ENCODE peak calls at places on chromosomes 3 and 15, in four cellular contexts. W is fibroblast of mammary gland, B is thyroid gland, J is adrenal gland. U is an unnamed sample.

GRCh38 chr3:34260991-34261365 is 462.5 kb downstream of the PDCD6IP start:
- DNase-seq in W (no peak), B (no peak), J (no peak), U (no peak)

GRCh38 chr3:76040946-76041345 is 255.6 kb upstream of the ZNF717 start:
- DNase-seq in W (no peak), B (no peak), J (no peak), U (no peak)

GRCh38 chr3:62845996-62846395 is 29.2 kb downstream of the CADPS start:
- DNase-seq in W (no peak), B (no peak), J (no peak), U (no peak)

GRCh38 chr15:55358471-55358870 is 39.4 kb downstream of the PIGB start:
- DNase-seq in W (no peak), B (no peak), J (no peak), U (no peak)

GRCh38 chr15:71562251-71562650 is 248.1 kb upstream of the NR2E3 start:
- DNase-seq in W (no peak), B (no peak), J (no peak), U (no peak)

GRCh38 chr3:127764301-127764700 is 58.0 kb downstream of the MGLL start:
- DNase-seq in W (no peak), B (no peak), J (no peak), U (no peak)

GRCh38 chr15:33393552-33393951 is 82.8 kb downstream of the RYR3 start:
- DNase-seq in W (no peak), B (no peak), J (no peak), U (no peak)

GRCh38 chr3:69439683-69440270 is 53.9 kb upstream of the FRMD4B start:
- DNase-seq in W (peak; percentile 48), B (no peak), J (no peak), U (no peak)

GRCh38 chr3:142509079-142509478 is 61.2 kb upstream of the XRN1 start:
- DNase-seq in W (no peak), B (no peak), J (no peak), U (no peak)

GRCh38 chr15:70636540-70637165 is 126.7 kb downstream of the UACA start:
- DNase-seq in W (peak; percentile 24), B (no peak), J (no peak), U (no peak)

GRCh38 chr15:60583946-60584345 is 105.0 kb upstream of the ICE2 start:
- DNase-seq in W (no peak), B (no peak), J (no peak), U (no peak)

GRCh38 chr15:43876872-43877271 is 50.1 kb downstream of the WDR76 start:
- DNase-seq in W (no peak), B (no peak), J (no peak), U (no peak)

GRCh38 chr3:14451844-14452533 is 49.6 kb downstream of the SLC6A6 start:
- DNase-seq in W (peak; percentile 99), B (peak; percentile 83), J (peak; percentile 95), U (no peak)

GRCh38 chr3:128353991-128354687 is 112.6 kb downstream of the DNAJB8 start:
- DNase-seq in W (no peak), B (peak; percentile 36), J (no peak), U (no peak)

GRCh38 chr3:10198761-10199688 is 34.3 kb downstream of the IRAK2 start:
- DNase-seq in W (peak; percentile 69), B (peak; percentile 32), J (no peak), U (no peak)

GRCh38 chr3:150130404-150131100 is 159.9 kb upstream of the PFN2 start:
- DNase-seq in W (no peak), B (no peak), J (no peak), U (no peak)

GRCh38 chr3:101340591-101340990 is 20.2 kb upstream of the IMPG2 start:
- DNase-seq in W (peak; percentile 27), B (no peak), J (no peak), U (no peak)

GRCh38 chr3:50587373-50587772 is 18.1 kb downstream of the HEMK1 start:
- DNase-seq in W (peak; percentile 61), B (no peak), J (no peak), U (no peak)

GRCh38 chr15:50166216-50166615 is 15.8 kb upstream of the SLC27A2 start:
- DNase-seq in W (peak; percentile 56), B (no peak), J (no peak), U (no peak)

GRCh38 chr15:60757831-60758570 is 279.1 kb upstream of the ICE2 start:
- DNase-seq in W (peak; percentile 55), B (peak; percentile 94), J (peak; percentile 75), U (no peak)

GRCh38 chr3:94694001-94694400 is 631.1 kb downstream of the NSUN3 start:
- DNase-seq in W (no peak), B (no peak), J (no peak), U (no peak)

GRCh38 chr15:33865416-33865815 is 102.9 kb upstream of the CHRM5 start:
- DNase-seq in W (peak; percentile 24), B (no peak), J (no peak), U (no peak)

GRCh38 chr3:128993461-128994172 is at the start of gene CFAP92:
- DNase-seq in W (peak; percentile 48), B (peak; percentile 89), J (peak; percentile 88), U (peak; percentile 88)

GRCh38 chr15:57477736-57478522 is 101.6 kb downstream of the CGNL1 start:
- DNase-seq in W (no peak), B (no peak), J (no peak), U (no peak)
- TF ChIP-seq CTCF in W (no peak), B (no peak), J (no peak), U (no peak)

DNA sequence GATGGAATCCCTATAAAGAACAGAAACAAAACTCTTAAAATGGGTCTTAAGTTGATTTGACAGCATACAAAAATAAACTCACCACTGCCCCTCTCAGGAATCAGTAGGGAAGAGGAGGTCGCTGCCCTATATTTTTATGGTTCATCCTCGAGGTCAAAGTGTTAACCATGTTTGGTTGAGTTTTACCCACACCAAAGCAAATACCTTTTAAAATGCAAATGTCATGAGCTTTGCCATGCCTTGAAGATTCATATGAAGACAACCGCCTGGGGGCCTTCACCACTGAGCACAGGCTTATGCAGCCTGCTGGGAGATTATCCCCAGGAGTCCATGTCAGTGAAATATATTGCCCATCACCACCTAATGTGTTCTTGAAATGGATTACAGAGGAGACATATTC is 66.1 kb downstream of the GLB1 start:
- DNase-seq in W (no peak), B (no peak), J (no peak), U (no peak)
- TF ChIP-seq CTCF in W (no peak), B (no peak), J (no peak), U (no peak)

DNA sequence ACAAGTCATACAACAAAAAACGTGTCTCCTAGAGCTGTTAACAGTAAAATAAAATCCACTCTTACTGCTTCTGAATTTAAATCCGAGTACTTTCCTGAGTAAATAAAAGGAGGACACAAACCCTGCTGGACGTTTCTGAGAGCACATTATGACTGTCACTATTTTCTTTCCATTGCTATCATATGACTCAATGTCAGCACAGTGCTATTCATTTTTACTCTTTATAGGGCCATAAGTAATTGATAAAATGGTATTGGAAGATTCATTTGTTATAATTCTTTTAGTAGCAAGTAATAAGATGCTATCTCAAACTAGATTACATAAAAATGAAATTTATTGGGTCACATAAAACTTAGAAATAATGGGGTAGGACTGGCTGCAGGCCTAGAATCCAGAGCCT is 68.6 kb downstream of the ALCAM start:
- DNase-seq in W (no peak), B (no peak), J (no peak), U (no peak)
- TF ChIP-seq CTCF in W (no peak), B (no peak), J (no peak), U (no peak)

DNA sequence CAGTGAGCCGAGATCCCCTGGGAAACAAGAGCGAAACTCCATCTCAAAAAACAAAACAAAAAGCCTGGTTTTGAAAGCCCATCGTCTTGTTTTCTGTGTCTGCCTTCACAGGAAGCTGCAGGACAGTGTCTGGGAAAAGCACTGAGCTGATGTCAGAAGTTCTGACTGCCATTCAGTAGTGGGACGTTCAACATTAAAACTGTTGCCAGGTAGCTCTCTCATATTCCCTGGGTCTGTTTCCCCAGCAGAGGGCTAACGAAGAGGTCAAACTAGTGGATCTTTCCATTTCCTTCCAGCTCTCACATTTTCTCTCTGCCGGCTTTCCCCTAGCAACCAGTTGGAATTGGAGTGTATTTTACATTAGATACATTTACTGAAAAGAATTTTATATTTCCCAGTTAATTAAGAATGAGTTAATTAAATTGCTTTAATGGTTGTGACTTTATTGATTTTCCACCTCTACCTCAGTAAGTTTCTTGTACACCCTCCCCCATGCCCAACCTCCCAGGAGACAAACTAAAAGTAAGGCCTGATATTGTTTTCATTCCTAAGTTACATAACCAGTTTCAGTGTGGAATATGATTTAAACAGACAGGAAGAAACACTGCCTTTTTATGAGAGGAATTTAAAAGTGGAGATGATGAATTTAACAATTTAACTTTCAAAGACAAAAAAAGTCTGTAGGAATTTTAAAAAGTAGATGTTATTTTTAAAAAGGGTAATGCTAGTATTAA is 29.9 kb downstream of the RCN2 start:
- DNase-seq in W (no peak), B (no peak), J (no peak), U (no peak)
- TF ChIP-seq CTCF in W (no peak), B (no peak), J (no peak), U (no peak)

DNA sequence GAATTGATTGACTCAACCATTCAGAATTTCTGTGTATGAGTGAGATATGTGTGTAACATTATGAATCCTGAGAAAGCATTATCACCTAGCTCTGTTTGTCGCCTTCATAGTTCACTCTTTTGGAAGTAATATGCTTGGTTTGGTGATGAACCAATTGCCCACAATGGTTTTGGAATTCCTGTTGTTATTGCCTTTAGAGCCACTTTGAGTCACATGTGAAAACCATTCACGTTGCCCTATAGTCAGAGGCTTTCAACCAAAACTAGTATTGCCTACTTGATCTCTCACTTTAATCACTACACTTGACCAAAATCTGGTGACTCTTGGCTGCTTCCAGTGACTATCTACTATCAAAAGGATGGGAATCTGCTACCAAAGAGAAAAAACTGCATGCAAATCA is 78.2 kb upstream of the FLNB start:
- DNase-seq in W (no peak), B (no peak), J (no peak), U (no peak)
- TF ChIP-seq CTCF in W (no peak), B (no peak), J (no peak), U (no peak)

DNA sequence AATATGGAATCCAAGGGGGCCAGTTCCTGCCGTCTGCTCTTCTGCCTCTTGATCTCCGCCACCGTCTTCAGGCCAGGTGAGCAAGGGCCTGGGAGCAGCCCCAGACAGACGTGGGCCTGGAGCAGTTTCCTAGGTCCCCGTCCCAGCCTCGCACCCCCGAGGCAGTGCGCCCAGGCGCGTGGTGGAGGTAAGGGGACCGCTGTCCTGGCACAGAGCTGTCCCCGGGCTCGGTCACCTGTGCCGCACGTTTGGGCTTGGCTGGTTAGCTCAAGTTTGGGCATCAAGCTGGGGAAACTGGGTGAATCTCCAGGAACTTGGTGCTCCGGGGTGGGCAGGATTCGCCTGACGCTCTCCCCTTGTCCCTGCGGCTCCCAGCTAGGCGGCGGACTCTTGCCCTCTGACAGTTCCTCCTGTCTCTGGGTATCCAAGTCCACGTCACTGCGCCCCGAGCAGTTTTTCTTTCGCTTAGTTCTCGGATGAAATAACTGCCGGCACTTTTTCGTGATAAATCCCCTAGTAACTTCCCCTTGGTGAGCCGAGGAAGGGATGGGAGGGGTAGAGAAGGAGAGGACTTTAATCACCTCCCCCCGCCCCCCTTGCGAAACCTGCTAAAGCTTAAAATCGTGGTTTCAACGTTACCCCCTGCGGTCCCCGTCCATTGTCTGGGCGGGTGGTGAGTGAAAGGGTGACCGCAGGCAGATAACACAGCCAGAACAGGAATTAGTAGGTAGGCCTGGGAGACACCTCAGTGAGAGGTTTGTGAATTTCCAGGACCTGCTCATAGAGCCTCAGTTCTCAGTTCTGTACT is 901 bp downstream of the ALCAM start:
- DNase-seq in W (peak; percentile 65), B (peak; percentile 71), J (peak; percentile 76), U (no peak)
- TF ChIP-seq CTCF in W (no peak), B (no peak), J (no peak), U (no peak)